ENCODE peak calls at places on chromosomes 1 and 21, in ten cellular contexts. W, R, G, V, A, U, L, E, N and S are unnamed samples.

GRCh38 chr1:200355815-200356214 is 54.0 kb downstream of the ZNF281 start:
- DNase-seq in R (no peak), E (no peak), L (no peak), W (no peak), G (no peak), N (no peak), U (no peak), V (no peak), A (no peak), S (no peak)

GRCh38 chr1:93275634-93276295 is 69.9 kb upstream of the DR1 start:
- DNase-seq in G (no peak), L (no peak), N (peak; percentile 92), E (no peak), R (no peak), U (no peak), V (no peak), A (no peak), W (no peak), S (no peak)

GRCh38 chr1:180204231-180204630 is 25.8 kb upstream of the LHX4 start:
- DNase-seq in G (no peak), L (no peak), W (no peak), R (no peak), U (no peak), E (no peak), V (no peak), N (no peak), A (no peak), S (no peak)

GRCh38 chr1:207040181-207040533 is 7.6 kb upstream of the C1orf116 start:
- DNase-seq in U (no peak), L (no peak), N (no peak), V (no peak), R (no peak), G (no peak), A (no peak), W (no peak), E (no peak), S (no peak)

GRCh38 chr1:26749458-26749857 is 38.3 kb upstream of the PIGV start:
- DNase-seq in R (no peak), W (no peak), L (no peak), G (no peak), E (no peak), V (peak; percentile 58), U (no peak), N (no peak), A (no peak), S (no peak)

GRCh38 chr1:184191181-184191601 is 139.7 kb downstream of the TSEN15 start:
- DNase-seq in L (no peak), E (no peak), W (no peak), N (no peak), V (no peak), U (no peak), A (no peak), R (peak; percentile 21), G (no peak), S (peak; percentile 54)

GRCh38 chr1:86502721-86503430 is 34.1 kb downstream of the CLCA1 start:
- DNase-seq in G (no peak), N (peak; percentile 50), W (no peak), L (no peak), R (no peak), A (no peak), E (no peak), U (no peak), V (no peak), S (peak; percentile 57)

GRCh38 chr1:27076803-27077202 is 64.2 kb upstream of the TENT5B start:
- DNase-seq in V (no peak), E (no peak), N (no peak), R (no peak), G (no peak), L (no peak), U (no peak), W (no peak), A (no peak), S (no peak)

GRCh38 chr1:223727541-223727940 is 15.2 kb downstream of the CAPN2 start:
- DNase-seq in N (no peak), U (no peak), W (no peak), G (no peak), R (no peak), A (no peak), L (no peak), V (no peak), E (no peak), S (no peak)

GRCh38 chr1:109822749-109823542 is 59.2 kb upstream of the EPS8L3 start:
- DNase-seq in G (no peak), W (no peak), A (no peak), E (no peak), V (no peak), R (no peak), L (no peak), U (no peak), N (no peak), S (no peak)

GRCh38 chr1:162956922-162957321 is 95.9 kb upstream of the CCDC190 start:
- DNase-seq in R (no peak), G (no peak), A (no peak), U (no peak), N (peak; percentile 17), E (no peak), V (no peak), W (no peak), L (no peak), S (no peak)

GRCh38 chr1:40268211-40268610 is 10.2 kb downstream of the ZMPSTE24 start:
- DNase-seq in L (no peak), R (no peak), V (no peak), U (no peak), N (no peak), W (no peak), E (no peak), G (no peak), A (no peak), S (no peak)

GRCh38 chr1:91732291-91732953 is 153.5 kb downstream of the TGFBR3 start:
- DNase-seq in E (no peak), A (no peak), L (no peak), U (peak; percentile 69), N (peak; percentile 96), W (no peak), V (no peak), R (no peak), G (peak; percentile 50), S (peak; percentile 97)

GRCh38 chr1:179883739-179884138 is 1.7 kb downstream of the TOR1AIP1 start:
- DNase-seq in L (no peak), G (no peak), R (peak; percentile 29), A (peak; percentile 44), N (peak; percentile 89), U (no peak), E (no peak), W (no peak), V (no peak), S (peak; percentile 51)

GRCh38 chr1:50308883-50309282 is 114.4 kb downstream of the DMRTA2 start:
- DNase-seq in G (no peak), R (no peak), W (no peak), A (no peak), E (no peak), L (no peak), V (peak; percentile 61), U (no peak), N (peak; percentile 36), S (no peak)

GRCh38 chr1:212355230-212355969 is 59.3 kb downstream of the PACC1 start:
- DNase-seq in A (no peak), L (no peak), G (no peak), V (no peak), N (no peak), U (no peak), R (no peak), E (no peak), W (no peak), S (no peak)

GRCh38 chr1:176691251-176692228 is 228.6 kb downstream of the PAPPA2 start:
- DNase-seq in L (peak; percentile 86), G (peak; percentile 64), R (peak; percentile 80), W (peak; percentile 77), A (no peak), E (no peak), V (no peak), N (peak; percentile 75), U (peak; percentile 9), S (peak; percentile 5)

GRCh38 chr1:203017061-203017460 is 9.2 kb upstream of the PPFIA4 start:
- DNase-seq in W (no peak), U (no peak), G (no peak), A (no peak), N (no peak), R (no peak), L (no peak), E (no peak), V (no peak), S (no peak)

GRCh38 chr21:45167796-45168222 is 93.4 kb downstream of the ADARB1 start:
- DNase-seq in V (no peak), N (no peak), E (no peak), G (no peak), U (no peak), L (no peak), A (no peak), W (no peak), R (no peak), S (no peak)

GRCh38 chr1:27563407-27564263 is 40.3 kb downstream of the AHDC1 start:
- DNase-seq in E (no peak), N (peak; percentile 60), V (no peak), R (no peak), G (no peak), A (no peak), L (no peak), W (no peak), U (no peak), S (no peak)

GRCh38 chr1:9589144-9589718 is 520 bp downstream of the TMEM201 start:
- DNase-seq in N (peak; percentile 32), E (no peak), G (no peak), U (no peak), A (no peak), R (peak; percentile 35), W (no peak), V (no peak), L (no peak), S (peak; percentile 42)

GRCh38 chr1:226274138-226274537 is 34.8 kb downstream of the LIN9 start:
- DNase-seq in W (no peak), G (no peak), E (no peak), L (no peak), R (no peak), A (no peak), V (no peak), N (no peak), U (no peak), S (no peak)